ENCODE peak calls at places on chromosomes 2 and 18, in six cellular contexts. One of them, this sample, is unnamed.

GRCh38 chr18:41371718-41372117 is 583.3 kb upstream of the PIK3C3 start:
- DNase-seq in PC-3: no peak
- DNase-seq in cardiac muscle cell: no peak
- DNase-seq in PC-9: no peak
- DNase-seq in fibroblast of lung: no peak
- DNase-seq in Peyer's patch: no peak
- DNase-seq in this sample: no peak

GRCh38 chr2:9138507-9139085 is 68.0 kb upstream of the ASAP2 start:
- DNase-seq in PC-3: no peak
- DNase-seq in fibroblast of lung: no peak
- DNase-seq in Peyer's patch: no peak
- DNase-seq in cardiac muscle cell: peak
- DNase-seq in PC-9: peak
- DNase-seq in this sample: no peak

GRCh38 chr2:74648009-74648443 is at the start of gene M1AP:
- DNase-seq in PC-9: peak
- DNase-seq in PC-3: no peak
- DNase-seq in Peyer's patch: no peak
- DNase-seq in cardiac muscle cell: no peak
- DNase-seq in fibroblast of lung: no peak
- DNase-seq in this sample: no peak

GRCh38 chr2:178109813-178110212 is 2.4 kb upstream of the RBM45 start:
- DNase-seq in cardiac muscle cell: peak
- DNase-seq in PC-9: no peak
- DNase-seq in PC-3: peak
- DNase-seq in fibroblast of lung: peak
- DNase-seq in Peyer's patch: no peak
- DNase-seq in this sample: no peak

GRCh38 chr2:220147186-220147585 is 519.8 kb downstream of the SLC4A3 start:
- DNase-seq in PC-3: no peak
- DNase-seq in cardiac muscle cell: no peak
- DNase-seq in Peyer's patch: no peak
- DNase-seq in fibroblast of lung: peak
- DNase-seq in PC-9: no peak
- DNase-seq in this sample: no peak

GRCh38 chr2:37585982-37586621 is 85.3 kb downstream of the CDC42EP3 start:
- DNase-seq in PC-9: peak
- DNase-seq in fibroblast of lung: peak
- DNase-seq in Peyer's patch: no peak
- DNase-seq in PC-3: peak
- DNase-seq in cardiac muscle cell: no peak
- DNase-seq in this sample: peak

GRCh38 chr18:79681484-79682387 is 2.1 kb downstream of the CTDP1 start:
- DNase-seq in cardiac muscle cell: no peak
- DNase-seq in Peyer's patch: no peak
- DNase-seq in PC-3: peak
- DNase-seq in PC-9: no peak
- DNase-seq in fibroblast of lung: no peak
- DNase-seq in this sample: no peak

GRCh38 chr2:159462201-159462785 is 154.1 kb downstream of the BAZ2B start:
- DNase-seq in Peyer's patch: no peak
- DNase-seq in PC-3: no peak
- DNase-seq in PC-9: no peak
- DNase-seq in cardiac muscle cell: no peak
- DNase-seq in fibroblast of lung: no peak
- DNase-seq in this sample: no peak

GRCh38 chr2:191049728-191050639 is 36.0 kb upstream of the STAT1 start:
- DNase-seq in fibroblast of lung: peak
- DNase-seq in PC-9: no peak
- DNase-seq in PC-3: no peak
- DNase-seq in cardiac muscle cell: no peak
- DNase-seq in Peyer's patch: no peak
- DNase-seq in this sample: no peak

GRCh38 chr2:64675860-64676259 is 22.1 kb upstream of the SERTAD2 start:
- DNase-seq in PC-9: peak
- DNase-seq in PC-3: peak
- DNase-seq in Peyer's patch: no peak
- DNase-seq in fibroblast of lung: no peak
- DNase-seq in cardiac muscle cell: no peak
- DNase-seq in this sample: peak

DNA sequence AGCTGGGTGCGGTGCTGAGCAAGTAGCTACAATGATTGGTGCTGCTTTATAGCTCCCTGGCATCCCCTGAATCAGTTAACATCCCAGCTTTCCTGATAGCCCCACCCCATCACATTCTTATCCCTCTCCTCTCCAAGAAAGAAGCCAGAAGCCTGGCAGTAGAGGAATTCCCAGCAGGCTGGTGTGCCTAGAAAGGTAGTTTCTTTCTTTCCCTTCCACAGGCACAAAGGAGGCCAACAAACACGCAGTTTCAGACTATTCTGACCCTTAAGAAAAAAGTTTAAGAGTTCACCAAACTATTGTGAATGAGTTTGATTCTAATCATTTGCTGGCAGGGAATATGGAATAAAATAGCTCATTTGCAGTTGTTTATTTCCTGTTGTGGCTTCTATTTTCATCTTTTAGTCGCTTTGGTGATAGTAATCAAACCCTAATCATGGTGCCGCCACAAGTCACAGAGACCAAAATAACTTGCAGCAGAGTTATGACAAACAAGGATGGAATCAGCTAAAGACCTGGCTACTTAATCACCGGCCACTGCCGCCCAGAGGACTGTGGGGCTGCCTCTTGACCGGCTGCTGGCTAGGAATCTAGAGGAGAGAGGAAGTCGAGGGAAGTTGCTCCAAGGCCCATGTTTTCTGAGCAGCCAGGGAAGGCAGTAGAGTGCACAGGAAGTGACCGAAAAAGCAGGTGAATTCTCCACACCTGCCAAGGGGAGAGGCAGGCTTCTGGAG is 4.9 kb upstream of the SMAD7 start:
- DNase-seq in fibroblast of lung: peak
- DNase-seq in cardiac muscle cell: no peak
- DNase-seq in Peyer's patch: no peak
- DNase-seq in PC-3: no peak
- DNase-seq in PC-9: peak
- DNase-seq in this sample: no peak
- H3K27ac ChIP-seq in fibroblast of lung: peak
- H3K27ac ChIP-seq in cardiac muscle cell: peak
- H3K27ac ChIP-seq in Peyer's patch: peak
- H3K27ac ChIP-seq in PC-3: no peak
- H3K27ac ChIP-seq in PC-9: peak
- H3K27ac ChIP-seq in this sample: peak

DNA sequence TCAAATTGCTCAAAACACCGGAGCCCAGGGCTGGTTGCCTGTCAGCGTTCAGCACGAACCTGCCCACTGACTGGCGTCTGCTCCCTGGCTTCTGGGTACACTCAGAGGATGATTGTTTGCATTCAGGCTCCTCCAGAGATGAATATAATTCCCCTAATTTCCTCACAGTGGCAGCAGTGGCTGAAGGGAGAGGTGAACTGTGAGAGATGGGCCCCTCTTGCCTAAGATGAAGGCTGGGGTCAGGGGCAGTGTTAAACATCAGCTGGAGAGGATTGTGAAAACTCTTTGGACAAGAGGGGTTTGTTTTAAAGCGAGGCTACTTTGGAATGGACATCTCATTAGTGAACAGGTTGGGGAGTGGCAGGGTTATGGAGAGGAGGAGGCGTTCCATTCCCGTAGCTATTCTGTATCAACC is 31.0 kb downstream of the TCF7L1 start:
- DNase-seq in Peyer's patch: peak
- DNase-seq in PC-3: no peak
- DNase-seq in fibroblast of lung: no peak
- DNase-seq in PC-9: no peak
- DNase-seq in cardiac muscle cell: no peak
- DNase-seq in this sample: no peak
- H3K27ac ChIP-seq in Peyer's patch: no peak
- H3K27ac ChIP-seq in PC-3: no peak
- H3K27ac ChIP-seq in fibroblast of lung: no peak
- H3K27ac ChIP-seq in PC-9: no peak
- H3K27ac ChIP-seq in cardiac muscle cell: peak
- H3K27ac ChIP-seq in this sample: no peak

DNA sequence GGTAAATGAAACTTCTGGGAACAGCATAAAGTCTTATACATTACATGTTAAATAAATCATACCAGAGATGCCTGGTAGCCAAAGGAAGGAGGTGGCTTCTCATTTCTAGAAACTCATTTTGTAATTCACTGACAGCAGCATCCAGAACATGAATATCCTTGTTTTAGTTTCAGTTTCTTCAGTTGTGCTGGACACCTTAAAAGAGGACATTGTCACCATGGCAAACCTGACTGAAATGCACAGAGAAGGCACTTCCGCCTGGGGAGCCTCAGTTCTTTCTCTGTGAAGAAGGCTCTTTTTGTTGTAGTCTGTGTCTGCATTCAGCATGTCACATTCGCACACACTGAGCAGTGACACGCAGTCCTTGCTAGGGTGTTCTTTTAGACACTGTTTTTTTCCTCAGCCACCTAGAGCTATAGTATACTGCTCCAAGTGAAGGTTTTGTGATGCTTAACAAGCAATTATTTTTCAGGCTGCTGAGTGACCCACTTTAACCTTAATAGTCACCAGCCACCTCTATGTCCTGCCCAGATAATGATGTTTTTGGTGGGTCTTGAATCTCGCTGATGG is 9.5 kb upstream of the RPRM start:
- DNase-seq in PC-9: no peak
- DNase-seq in cardiac muscle cell: no peak
- DNase-seq in fibroblast of lung: no peak
- DNase-seq in PC-3: no peak
- DNase-seq in Peyer's patch: no peak
- DNase-seq in this sample: no peak
- H3K27ac ChIP-seq in PC-9: no peak
- H3K27ac ChIP-seq in cardiac muscle cell: no peak
- H3K27ac ChIP-seq in fibroblast of lung: no peak
- H3K27ac ChIP-seq in PC-3: no peak
- H3K27ac ChIP-seq in Peyer's patch: no peak
- H3K27ac ChIP-seq in this sample: no peak

GRCh38 chr18:55856679-55857078 is 268.7 kb upstream of the TCF4 start:
- DNase-seq in fibroblast of lung: no peak
- DNase-seq in PC-3: peak
- DNase-seq in Peyer's patch: no peak
- DNase-seq in PC-9: no peak
- DNase-seq in cardiac muscle cell: no peak
- DNase-seq in this sample: no peak
- H3K27ac ChIP-seq in fibroblast of lung: no peak
- H3K27ac ChIP-seq in PC-3: peak
- H3K27ac ChIP-seq in Peyer's patch: no peak
- H3K27ac ChIP-seq in PC-9: peak
- H3K27ac ChIP-seq in cardiac muscle cell: no peak
- H3K27ac ChIP-seq in this sample: peak

GRCh38 chr2:241225983-241226382 is 37.5 kb downstream of the ANO7 start:
- DNase-seq in PC-3: no peak
- DNase-seq in fibroblast of lung: no peak
- DNase-seq in PC-9: no peak
- DNase-seq in cardiac muscle cell: no peak
- DNase-seq in Peyer's patch: no peak
- DNase-seq in this sample: no peak

GRCh38 chr2:241223211-241224067 is 35.0 kb downstream of the ANO7 start:
- DNase-seq in PC-9: no peak
- DNase-seq in fibroblast of lung: no peak
- DNase-seq in Peyer's patch: no peak
- DNase-seq in PC-3: peak
- DNase-seq in cardiac muscle cell: no peak
- DNase-seq in this sample: no peak

GRCh38 chr2:241225545-241225944 is 37.1 kb downstream of the ANO7 start:
- DNase-seq in PC-3: no peak
- DNase-seq in fibroblast of lung: no peak
- DNase-seq in Peyer's patch: no peak
- DNase-seq in PC-9: no peak
- DNase-seq in cardiac muscle cell: no peak
- DNase-seq in this sample: no peak

GRCh38 chr2:241224851-241225438 is 36.5 kb downstream of the ANO7 start:
- DNase-seq in Peyer's patch: no peak
- DNase-seq in cardiac muscle cell: no peak
- DNase-seq in PC-9: no peak
- DNase-seq in fibroblast of lung: no peak
- DNase-seq in PC-3: no peak
- DNase-seq in this sample: no peak

DNA sequence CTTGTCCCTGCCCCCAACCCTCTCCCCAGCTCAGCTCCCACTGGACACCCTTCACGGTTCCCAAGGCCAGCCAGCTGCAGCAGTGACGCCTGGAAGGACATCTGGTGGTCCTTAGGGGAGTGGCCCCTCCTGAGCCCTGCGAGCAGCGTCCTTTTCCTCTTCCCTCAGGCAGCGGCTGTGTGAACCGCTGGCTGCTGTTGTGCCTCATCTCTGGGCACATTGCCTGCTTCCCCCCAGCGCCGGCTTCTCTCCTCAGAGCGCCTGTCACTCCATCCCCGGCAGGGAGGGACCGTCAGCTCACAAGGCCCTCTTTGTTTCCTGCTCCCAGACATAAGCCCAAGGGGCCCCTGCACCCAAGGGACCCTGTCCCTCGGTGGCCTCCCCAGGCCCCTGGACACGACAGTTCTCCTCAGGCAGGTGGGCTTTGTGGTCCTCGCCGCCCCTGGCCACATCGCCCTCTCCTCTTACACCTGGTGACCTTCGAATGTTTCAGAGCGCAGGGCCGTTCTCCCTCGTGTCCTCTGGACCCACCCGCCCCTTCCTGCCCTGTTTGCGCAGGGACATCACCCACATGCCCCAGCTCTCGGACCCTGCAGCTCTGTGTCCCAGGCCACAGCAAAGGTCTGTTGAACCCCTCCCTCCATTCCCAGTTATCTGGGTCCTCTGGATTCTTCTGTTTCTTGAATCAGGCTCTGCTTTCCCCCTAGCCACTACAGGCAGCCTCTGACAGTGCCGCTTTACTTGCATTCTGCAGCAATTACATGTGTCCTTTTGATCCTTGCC is 35.8 kb downstream of the ANO7 start:
- DNase-seq in PC-3: peak
- DNase-seq in cardiac muscle cell: no peak
- DNase-seq in PC-9: no peak
- DNase-seq in Peyer's patch: peak
- DNase-seq in fibroblast of lung: peak
- DNase-seq in this sample: no peak
- H3K27ac ChIP-seq in PC-3: peak
- H3K27ac ChIP-seq in cardiac muscle cell: no peak
- H3K27ac ChIP-seq in PC-9: no peak
- H3K27ac ChIP-seq in Peyer's patch: no peak
- H3K27ac ChIP-seq in fibroblast of lung: peak
- H3K27ac ChIP-seq in this sample: no peak

DNA sequence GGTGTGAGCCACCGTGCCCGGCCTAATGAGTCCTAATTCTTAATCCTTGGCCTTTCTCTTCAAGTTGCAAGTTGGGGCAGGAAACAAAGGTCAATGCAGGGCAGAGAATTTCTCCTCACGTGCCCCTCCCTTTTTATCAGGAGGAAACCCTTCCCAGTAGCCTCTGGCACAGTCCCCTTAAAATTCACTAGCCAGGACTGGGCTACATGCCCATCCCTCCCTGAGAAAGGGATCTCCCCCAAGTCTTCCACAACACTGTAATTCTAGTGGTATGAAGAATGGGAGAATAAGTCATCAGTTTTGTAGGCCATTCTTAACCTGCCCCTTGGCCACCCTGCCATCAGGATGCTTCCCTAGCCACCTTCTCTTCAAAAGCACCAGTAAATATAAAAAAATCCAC is 42.2 kb downstream of the ARID5A start:
- DNase-seq in PC-3: no peak
- DNase-seq in PC-9: no peak
- DNase-seq in cardiac muscle cell: no peak
- DNase-seq in Peyer's patch: no peak
- DNase-seq in fibroblast of lung: no peak
- DNase-seq in this sample: no peak
- H3K27ac ChIP-seq in PC-3: no peak
- H3K27ac ChIP-seq in PC-9: no peak
- H3K27ac ChIP-seq in cardiac muscle cell: no peak
- H3K27ac ChIP-seq in Peyer's patch: no peak
- H3K27ac ChIP-seq in fibroblast of lung: no peak
- H3K27ac ChIP-seq in this sample: no peak

GRCh38 chr2:105792561-105792960 is 47.8 kb downstream of the NCK2 start:
- DNase-seq in PC-9: no peak
- DNase-seq in Peyer's patch: no peak
- DNase-seq in PC-3: no peak
- DNase-seq in cardiac muscle cell: no peak
- DNase-seq in fibroblast of lung: no peak
- DNase-seq in this sample: no peak
- H3K27ac ChIP-seq in PC-9: no peak
- H3K27ac ChIP-seq in Peyer's patch: peak
- H3K27ac ChIP-seq in PC-3: no peak
- H3K27ac ChIP-seq in cardiac muscle cell: no peak
- H3K27ac ChIP-seq in fibroblast of lung: no peak
- H3K27ac ChIP-seq in this sample: no peak

This sample was measured in epithelial cell of prostate.